ENCODE peak calls at places on chromosome 1, in seven cellular contexts. P is NCI-H345; U is stimulated activated CD4-positive, alpha-beta T cell treated with anti-CD3 and anti-CD28 coated beads, Interleukin-2, amount 100 ng/mL, for 48 hours; X is MV-4-11; K is H9; Q is adrenal gland; I is stimulated activated CD8-positive, alpha-beta memory T cell treated with anti-CD3 and anti-CD28 coated beads, Interleukin-15, amount 100 ng/mL, for 1 hour. J is an unnamed sample.

GRCh38 chr1:202302166-202302565 is 39.6 kb downstream of the UBE2T start:
- DNase-seq in P (no peak), U (no peak), X (no peak), K (no peak), Q (no peak), I (no peak), J (no peak)

GRCh38 chr1:152972196-152972886 is 1.9 kb downstream of the SPRR4 start:
- DNase-seq in P (no peak), U (no peak), X (no peak), K (no peak), Q (no peak), I (no peak), J (no peak)

GRCh38 chr1:39258146-39258924 is 53.8 kb downstream of the MACF1 start:
- DNase-seq in P (peak), U (peak), X (peak), K (peak), Q (peak), I (peak), J (peak)

GRCh38 chr1:180994262-180994661 is 28.4 kb downstream of the STX6 start:
- DNase-seq in P (peak), U (no peak), X (no peak), K (no peak), Q (no peak), I (no peak), J (no peak)

GRCh38 chr1:236033336-236033735 is 31.6 kb downstream of the NID1 start:
- DNase-seq in P (no peak), U (no peak), X (no peak), K (no peak), Q (no peak), I (no peak), J (no peak)

GRCh38 chr1:180542530-180543171 is 16.1 kb upstream of the OVAAL start:
- DNase-seq in P (no peak), U (no peak), X (no peak), K (no peak), Q (no peak), I (no peak), J (no peak)

GRCh38 chr1:63731117-63732043 is 42.4 kb upstream of the ROR1 start:
- DNase-seq in P (no peak), U (no peak), X (peak), K (no peak), Q (peak), I (no peak), J (no peak)

GRCh38 chr1:190436615-190437014 is 41.0 kb downstream of the BRINP3 start:
- DNase-seq in P (peak), U (no peak), X (no peak), K (no peak), Q (no peak), I (no peak), J (no peak)